ENCODE peak calls at places on chromosomes 1 and 21, in ten cellular contexts. J, A, T, F, D, M, U, W, C and I are unnamed samples.

GRCh38 chr1:226677121-226678020 is 61.7 kb downstream of the ITPKB start:
- DNase-seq in M (peak), W (no peak), J (peak), A (peak), D (peak), T (no peak), U (no peak), F (peak), C (peak), I (peak)

GRCh38 chr1:200367841-200368534 is 41.8 kb downstream of the ZNF281 start:
- DNase-seq in W (no peak), F (peak), D (no peak), T (no peak), J (no peak), M (no peak), C (no peak), A (no peak), U (no peak), I (no peak)

GRCh38 chr1:116514708-116515525 is 55.9 kb downstream of the CD58 start:
- DNase-seq in C (no peak), A (no peak), W (peak), T (no peak), U (peak), D (no peak), F (no peak), M (peak), J (peak), I (no peak)

GRCh38 chr1:222618880-222619321 is 1.0 kb downstream of the MIA3 start:
- DNase-seq in A (peak), W (no peak), F (peak), D (no peak), T (no peak), U (peak), M (no peak), J (no peak), C (no peak), I (no peak)

GRCh38 chr1:174165471-174166137 is 6.3 kb downstream of the RABGAP1L start:
- DNase-seq in J (no peak), D (no peak), W (no peak), C (no peak), F (peak), U (no peak), T (no peak), A (peak), M (no peak), I (no peak)

GRCh38 chr1:98794196-98794886 is 132.8 kb downstream of the SNX7 start:
- DNase-seq in W (peak), A (no peak), F (peak), J (peak), C (peak), D (no peak), M (peak), T (peak), U (peak), I (no peak)

GRCh38 chr1:232226197-232226681 is 403.7 kb downstream of the SIPA1L2 start:
- DNase-seq in J (peak), D (no peak), F (no peak), C (peak), W (no peak), M (no peak), T (no peak), A (no peak), U (no peak), I (no peak)

GRCh38 chr1:243250102-243250501 is 5.0 kb downstream of the CEP170 start:
- DNase-seq in J (no peak), T (no peak), A (no peak), M (no peak), D (no peak), F (no peak), W (no peak), U (no peak), C (no peak), I (no peak)

GRCh38 chr1:29974345-29974744 is 738.0 kb downstream of the PTPRU start:
- DNase-seq in F (no peak), D (no peak), W (no peak), J (no peak), U (no peak), M (peak), A (no peak), T (no peak), C (peak), I (no peak)

GRCh38 chr1:110605446-110605845 is 712 bp downstream of the KCNA2 start:
- DNase-seq in T (no peak), A (no peak), C (no peak), D (no peak), W (no peak), M (no peak), F (no peak), J (no peak), U (no peak), I (peak)

GRCh38 chr1:11645670-11646265 is 8.5 kb downstream of the FBXO2 start:
- DNase-seq in M (peak), F (peak), D (peak), C (peak), J (peak), A (peak), T (peak), U (peak), W (no peak), I (peak)

GRCh38 chr1:156848461-156849150 is 10.3 kb downstream of the INSRR start:
- DNase-seq in A (no peak), F (no peak), M (peak), J (peak), W (no peak), D (no peak), C (no peak), T (peak), U (peak), I (no peak)

GRCh38 chr1:224786533-224787249 is 142.8 kb upstream of the DNAH14 start:
- DNase-seq in T (no peak), C (no peak), W (no peak), D (no peak), M (no peak), U (no peak), J (no peak), A (no peak), F (no peak), I (no peak)

GRCh38 chr1:31658721-31659120 is 14.0 kb upstream of the PEF1 start:
- DNase-seq in T (no peak), U (no peak), F (no peak), C (no peak), M (no peak), D (no peak), W (no peak), J (no peak), A (no peak), I (no peak)

GRCh38 chr1:83508485-83509151 is 490.3 kb downstream of the TTLL7 start:
- DNase-seq in T (no peak), W (no peak), A (no peak), F (peak), D (no peak), U (peak), C (peak), M (no peak), J (peak), I (no peak)

GRCh38 chr1:107963601-107964396 is 1.2 kb downstream of the VAV3 start:
- DNase-seq in D (no peak), F (peak), U (peak), J (peak), C (no peak), W (peak), T (peak), M (peak), A (peak), I (peak)

GRCh38 chr1:1171551-1172340 is 1.9 kb upstream of the TTLL10 start:
- DNase-seq in D (no peak), U (no peak), J (no peak), M (no peak), T (no peak), A (no peak), F (no peak), C (no peak), W (no peak), I (no peak)

GRCh38 chr1:80402636-80403035 is 1396.1 kb upstream of the ADGRL4 start:
- DNase-seq in C (no peak), U (no peak), F (no peak), A (no peak), J (no peak), M (no peak), W (no peak), T (no peak), D (no peak), I (no peak)

GRCh38 chr21:34977333-34977732 is 71.8 kb downstream of the RUNX1 start:
- DNase-seq in T (no peak), J (no peak), U (no peak), C (no peak), M (no peak), A (no peak), F (no peak), D (no peak), W (no peak), I (no peak)

GRCh38 chr1:74693473-74693872 is 19.9 kb upstream of the ERICH3 start:
- DNase-seq in M (no peak), C (no peak), F (no peak), T (no peak), D (no peak), A (no peak), W (no peak), J (no peak), U (no peak), I (no peak)

GRCh38 chr1:54027848-54028247 is 9.9 kb upstream of the LDLRAD1 start:
- DNase-seq in U (no peak), D (no peak), W (no peak), F (peak), C (no peak), T (no peak), M (no peak), J (no peak), A (peak), I (no peak)

GRCh38 chr1:117860906-117861610 is 68.4 kb downstream of the GDAP2 start:
- DNase-seq in D (no peak), M (no peak), F (no peak), T (no peak), U (no peak), W (no peak), A (no peak), C (peak), J (no peak), I (no peak)

GRCh38 chr1:185788386-185788785 is 54.2 kb downstream of the HMCN1 start:
- DNase-seq in T (no peak), F (no peak), D (no peak), J (no peak), M (no peak), W (no peak), C (no peak), A (no peak), U (no peak), I (no peak)

GRCh38 chr1:29256979-29257804 is 20.9 kb downstream of the PTPRU start:
- DNase-seq in J (no peak), C (no peak), M (no peak), A (no peak), D (no peak), T (no peak), U (no peak), W (no peak), F (peak), I (peak)

GRCh38 chr1:30165116-30165515 is 558.3 kb downstream of the MATN1 start:
- DNase-seq in C (no peak), M (no peak), F (no peak), W (no peak), U (no peak), A (no peak), J (no peak), D (no peak), T (no peak), I (no peak)

GRCh38 chr21:42554251-42554937 is 40.7 kb downstream of the SLC37A1 start:
- DNase-seq in U (no peak), W (no peak), C (no peak), M (no peak), T (no peak), D (no peak), J (no peak), A (peak), F (no peak), I (peak)

GRCh38 chr21:37208056-37208705 is 59.0 kb downstream of the VPS26C start:
- DNase-seq in F (peak), M (peak), C (no peak), D (peak), U (no peak), A (peak), T (no peak), W (peak), J (peak), I (peak)

GRCh38 chr1:244350027-244350426 is 101.7 kb downstream of the ADSS2 start:
- DNase-seq in J (no peak), F (no peak), U (no peak), A (no peak), C (no peak), T (no peak), W (no peak), D (no peak), M (no peak), I (no peak)

GRCh38 chr1:156743367-156744302 is 2.7 kb upstream of the MRPL24 start:
- DNase-seq in F (no peak), M (no peak), T (no peak), A (no peak), D (no peak), C (no peak), W (no peak), U (no peak), J (no peak), I (no peak)

GRCh38 chr1:209577346-209577745 is 6.2 kb upstream of the CAMK1G start:
- DNase-seq in J (no peak), F (no peak), D (no peak), W (no peak), A (no peak), C (no peak), U (no peak), M (no peak), T (no peak), I (no peak)

GRCh38 chr1:185974367-185974766 is 240.2 kb downstream of the HMCN1 start:
- DNase-seq in C (no peak), D (no peak), A (no peak), M (no peak), W (no peak), F (no peak), U (no peak), J (no peak), T (no peak), I (no peak)

GRCh38 chr1:64790965-64791487 is 46.2 kb downstream of the RAVER2 start:
- DNase-seq in M (no peak), C (no peak), D (no peak), W (no peak), T (no peak), A (no peak), U (no peak), F (no peak), J (no peak), I (no peak)

GRCh38 chr1:16721871-16722641 is 18.3 kb upstream of the RNU1-4 start:
- DNase-seq in T (no peak), D (no peak), A (no peak), U (no peak), J (no peak), W (no peak), C (no peak), F (no peak), M (peak), I (peak)

GRCh38 chr1:231359113-231359512 is 21.0 kb downstream of the SPRTN start:
- DNase-seq in U (no peak), J (no peak), A (no peak), D (no peak), C (peak), M (no peak), W (peak), T (no peak), F (peak), I (peak)

GRCh38 chr1:5165747-5166146 is 511.3 kb downstream of the AJAP1 start:
- DNase-seq in J (no peak), M (no peak), D (no peak), T (no peak), A (no peak), U (no peak), C (no peak), F (no peak), W (no peak), I (no peak)

GRCh38 chr1:225896937-225897549 is 8.1 kb upstream of the LEFTY1 start:
- DNase-seq in T (no peak), C (no peak), D (no peak), F (no peak), U (peak), W (no peak), J (peak), A (no peak), M (no peak), I (no peak)